ENCODE peak calls at places on chromosomes 7 and 10, in four cellular contexts. E is A549, M is GM12878, O is K562. S is an unnamed sample.

GRCh38 chr10:130066743-130067142 is 43.9 kb downstream of the C10orf143 start:
- DNase-seq in E (no peak), M (no peak), O (no peak), S (no peak)

GRCh38 chr7:25460426-25460825 is 232.1 kb upstream of the NPVF start:
- DNase-seq in E (no peak), M (no peak), O (no peak), S (no peak)

GRCh38 chr7:84258628-84259027 is 64.0 kb upstream of the SEMA3A start:
- DNase-seq in E (no peak), M (no peak), O (no peak), S (no peak)

GRCh38 chr7:138345567-138345966 is 114.5 kb upstream of the TRIM24 start:
- DNase-seq in E (no peak), M (no peak), O (no peak), S (no peak)

GRCh38 chr10:29370612-29371092 is 81.8 kb downstream of the LYZL1 start:
- DNase-seq in E (no peak), M (no peak), O (no peak), S (no peak)

GRCh38 chr7:3063016-3063753 is 19.5 kb upstream of the CARD11 start:
- DNase-seq in E (no peak), M (no peak), O (no peak), S (no peak)

GRCh38 chr7:70082026-70082655 is 483.9 kb downstream of the AUTS2 start:
- DNase-seq in E (no peak), M (no peak), O (no peak), S (no peak)

GRCh38 chr7:116546054-116546453 is 21.2 kb downstream of the CAV1 start:
- DNase-seq in E (no peak), M (no peak), O (no peak), S (no peak)

GRCh38 chr10:97511711-97512445 is 13.2 kb downstream of the UBTD1 start:
- DNase-seq in E (no peak), M (no peak), O (no peak), S (no peak)

GRCh38 chr7:7790041-7790751 is 71.8 kb upstream of the RPA3 start:
- DNase-seq in E (no peak), M (no peak), O (no peak), S (no peak)

GRCh38 chr10:121154846-121155245 is 303.7 kb downstream of the WDR11 start:
- DNase-seq in E (no peak), M (no peak), O (no peak), S (peak)

GRCh38 chr10:130747359-130747758 is 564.2 kb downstream of the TCERG1L start:
- DNase-seq in E (no peak), M (no peak), O (no peak), S (no peak)

GRCh38 chr10:119449760-119450461 is 92.6 kb downstream of the RGS10 start:
- DNase-seq in E (peak), M (no peak), O (no peak), S (no peak)

GRCh38 chr7:95929710-95930295 is 157.4 kb downstream of the DYNC1I1 start:
- DNase-seq in E (no peak), M (no peak), O (no peak), S (no peak)

GRCh38 chr10:63464402-63465292 is 1.1 kb downstream of the JMJD1C start:
- DNase-seq in E (peak), M (no peak), O (peak), S (no peak)

GRCh38 chr7:107660381-107661080 is at the start of gene SLC26A4:
- DNase-seq in E (no peak), M (no peak), O (no peak), S (no peak)

GRCh38 chr7:93359520-93360198 is 127.5 kb downstream of the VPS50 start:
- DNase-seq in E (no peak), M (no peak), O (no peak), S (no peak)

GRCh38 chr7:104074529-104074928 is 85.1 kb upstream of the RELN start:
- DNase-seq in E (no peak), M (no peak), O (no peak), S (no peak)

GRCh38 chr7:5598261-5598761 is 174.7 kb upstream of the TNRC18 start:
- DNase-seq in E (peak), M (no peak), O (no peak), S (no peak)

GRCh38 chr10:58952747-58953466 is 223.5 kb upstream of the PHYHIPL start:
- DNase-seq in E (peak), M (peak), O (peak), S (peak)

GRCh38 chr10:130751106-130751840 is 560.2 kb downstream of the TCERG1L start:
- DNase-seq in E (no peak), M (no peak), O (no peak), S (no peak)

GRCh38 chr10:57300718-57301117 is 939.7 kb upstream of the ZWINT start:
- DNase-seq in E (no peak), M (no peak), O (no peak), S (no peak)

GRCh38 chr7:133484135-133484534 is 231.3 kb downstream of the EXOC4 start:
- DNase-seq in E (no peak), M (no peak), O (no peak), S (no peak)

GRCh38 chr10:45490277-45490676 is 116.3 kb downstream of the ALOX5 start:
- DNase-seq in E (no peak), M (no peak), O (no peak), S (no peak)

GRCh38 chr7:69683002-69683401 is 84.7 kb downstream of the AUTS2 start:
- DNase-seq in E (no peak), M (no peak), O (no peak), S (no peak)

GRCh38 chr10:117342638-117343037 is 32.6 kb downstream of the PDZD8 start:
- DNase-seq in E (peak), M (no peak), O (no peak), S (no peak)

GRCh38 chr10:3835770-3836169 is 50.8 kb upstream of the KLF6 start:
- DNase-seq in E (no peak), M (no peak), O (no peak), S (no peak)

GRCh38 chr7:157151626-157152339 is 13.1 kb downstream of the UBE3C start:
- DNase-seq in E (no peak), M (no peak), O (peak), S (no peak)

GRCh38 chr7:115005942-115006341 is 84.0 kb downstream of the MDFIC start:
- DNase-seq in E (peak), M (no peak), O (no peak), S (peak)

GRCh38 chr10:4512557-4513286 is 313.3 kb upstream of the AKR1E2 start:
- DNase-seq in E (peak), M (no peak), O (no peak), S (peak)

GRCh38 chr10:112834661-112835060 is 115.4 kb upstream of the TCF7L2 start:
- DNase-seq in E (no peak), M (no peak), O (no peak), S (no peak)

GRCh38 chr7:124552217-124552616 is 213.4 kb downstream of the GPR37 start:
- DNase-seq in E (no peak), M (no peak), O (no peak), S (no peak)

DNA sequence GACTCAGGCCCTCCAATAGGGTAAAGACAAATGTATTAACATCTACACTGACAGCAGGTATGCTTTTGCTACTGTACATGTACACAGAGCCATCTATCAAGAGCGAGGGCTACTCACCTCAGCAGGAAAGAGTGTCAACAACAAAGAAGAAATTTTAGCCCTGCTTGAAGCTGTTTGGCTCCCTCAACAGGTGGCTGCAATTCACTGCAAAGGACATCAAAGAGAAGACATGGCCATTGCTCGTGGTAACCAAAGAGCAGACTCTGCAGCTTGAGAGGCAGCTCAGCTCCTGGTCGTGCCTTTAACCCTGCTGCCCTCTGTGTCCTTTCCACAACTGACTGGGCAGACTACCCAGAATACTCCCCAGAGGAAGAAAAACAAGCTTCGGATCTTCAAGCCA is 5.1 kb downstream of the AKR1B15 start:
- DNase-seq in E (peak), M (no peak), O (no peak), S (peak)
- TF ChIP-seq ESRRA in E (no peak), M (no peak), O (no peak), S (no peak)

GRCh38 chr7:151013356-151013727 is 11.0 kb downstream of the ATG9B start:
- DNase-seq in E (no peak), M (no peak), O (peak), S (no peak)

GRCh38 chr7:151012031-151012692 is 12.1 kb downstream of the ATG9B start:
- DNase-seq in E (no peak), M (no peak), O (no peak), S (peak)

GRCh38 chr7:151014950-151015349 is 9.3 kb downstream of the ATG9B start:
- DNase-seq in E (no peak), M (no peak), O (no peak), S (no peak)

GRCh38 chr7:151012921-151013347 is 11.4 kb downstream of the ATG9B start:
- DNase-seq in E (peak), M (no peak), O (peak), S (peak)

GRCh38 chr7:151013728-151014497 is 10.4 kb downstream of the ATG9B start:
- DNase-seq in E (no peak), M (peak), O (peak), S (no peak)
- TF ChIP-seq CHD4 in E (no peak), M (no peak), O (no peak), S (no peak)

GRCh38 chr10:11639861-11640764 is 28.7 kb upstream of the USP6NL start:
- DNase-seq in E (no peak), M (no peak), O (peak), S (peak)
- TF ChIP-seq ESRRA in E (no peak), M (no peak), O (peak), S (peak)

DNA sequence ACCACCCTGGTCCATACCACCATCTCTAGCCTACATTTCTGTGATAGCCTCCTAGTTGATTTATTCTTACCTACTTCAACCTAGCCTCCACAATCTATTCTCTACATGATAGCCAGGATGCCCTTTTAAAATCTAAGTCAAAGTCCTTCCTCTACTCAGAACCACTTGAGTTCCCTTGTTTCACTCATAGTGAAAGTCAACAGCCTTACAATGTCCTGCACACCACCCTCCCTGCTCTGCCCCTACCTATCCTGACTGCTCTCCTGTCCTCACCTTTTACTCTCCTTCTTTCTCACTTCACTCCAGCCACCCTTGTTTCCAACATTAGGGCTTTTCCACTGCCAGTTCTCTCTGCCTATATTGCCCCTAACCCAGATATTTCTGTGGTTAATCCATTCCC is 146.7 kb downstream of the GRM3 start:
- DNase-seq in E (no peak), M (no peak), O (no peak), S (no peak)
- TF ChIP-seq CHD4 in E (no peak), M (no peak), O (no peak), S (no peak)

GRCh38 chr10:126324826-126325225 is 63.5 kb downstream of the ADAM12 start:
- DNase-seq in E (no peak), M (no peak), O (no peak), S (no peak)
- TF ChIP-seq ESRRA in E (no peak), M (no peak), O (no peak), S (no peak)

GRCh38 chr10:132534348-132535064 is 3.1 kb upstream of the INPP5A start:
- DNase-seq in E (no peak), M (no peak), O (no peak), S (no peak)

GRCh38 chr10:132535065-132535651 is 2.4 kb upstream of the INPP5A start:
- DNase-seq in E (no peak), M (no peak), O (no peak), S (no peak)

GRCh38 chr10:132532784-132533560 is 4.6 kb upstream of the INPP5A start:
- DNase-seq in E (peak), M (no peak), O (no peak), S (no peak)

GRCh38 chr10:132532174-132532573 is 5.4 kb upstream of the INPP5A start:
- DNase-seq in E (no peak), M (no peak), O (no peak), S (no peak)

DNA sequence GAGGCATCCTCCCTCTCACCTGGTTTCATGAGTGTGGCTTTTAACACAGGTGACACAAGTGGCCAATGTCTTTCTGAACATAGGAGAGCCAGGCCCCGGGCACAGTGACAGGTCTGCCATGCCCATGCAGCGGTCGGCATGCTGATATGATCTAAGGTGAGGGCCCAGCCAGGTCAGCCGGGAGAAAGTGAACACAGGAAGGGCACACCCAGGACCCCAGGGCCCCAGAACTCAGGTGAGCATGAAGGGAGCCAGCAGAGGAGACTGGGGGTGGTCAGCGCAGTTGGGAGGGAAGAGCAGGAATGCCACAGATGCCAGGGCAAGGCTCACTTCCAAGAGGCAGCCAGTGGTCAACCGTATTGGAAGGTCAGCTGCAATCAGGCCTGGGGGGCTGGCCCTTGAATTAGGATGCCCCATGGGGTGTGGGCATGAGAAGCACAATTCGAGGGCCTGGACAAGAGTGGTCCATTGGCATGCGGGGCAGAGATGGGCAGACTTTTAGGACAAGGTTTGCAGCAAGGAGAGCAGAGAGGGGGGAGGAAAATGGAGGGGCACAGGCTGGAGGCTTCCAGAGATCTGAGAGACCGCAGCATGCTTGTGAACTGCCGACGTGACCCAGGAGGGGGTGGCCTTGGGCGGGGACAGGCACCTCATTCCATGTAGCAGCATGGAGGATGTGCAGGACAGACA is 3.9 kb upstream of the INPP5A start:
- DNase-seq in E (no peak), M (no peak), O (no peak), S (no peak)
- TF ChIP-seq CHD4 in E (no peak), M (no peak), O (no peak), S (no peak)

DNA sequence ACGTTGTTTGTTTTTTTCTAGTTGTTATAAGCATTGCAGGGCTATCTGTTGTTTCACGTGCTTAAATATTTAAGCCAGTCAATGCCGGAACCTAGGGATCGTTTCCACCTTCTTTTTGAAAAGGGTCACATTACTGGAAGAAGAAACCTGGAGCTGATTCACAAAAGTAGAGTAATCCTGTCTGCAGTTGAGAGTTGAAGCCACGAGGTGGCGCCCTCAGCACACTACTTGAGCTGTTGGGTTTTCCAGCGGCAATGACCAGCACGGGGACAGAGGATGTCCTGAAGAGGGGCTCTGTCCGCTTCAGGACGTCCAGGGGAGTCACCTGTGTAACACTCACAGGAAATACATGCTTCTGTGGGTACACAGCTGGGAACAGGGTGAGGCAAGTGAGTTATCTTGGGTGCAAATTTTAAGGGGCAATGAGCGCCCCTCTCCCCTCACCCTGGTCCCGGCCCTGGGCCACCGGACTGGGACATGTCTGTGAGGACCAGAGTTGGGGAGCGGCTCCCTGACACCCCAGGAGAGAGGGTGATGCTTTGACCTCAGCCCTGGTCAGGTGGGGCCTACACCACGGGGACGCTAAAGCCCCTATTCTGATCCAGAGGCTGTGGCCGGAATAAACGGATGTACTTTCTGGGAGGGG is 26.3 kb upstream of the WDFY4 start:
- DNase-seq in E (peak), M (no peak), O (peak), S (peak)
- TF ChIP-seq ESRRA in E (no peak), M (no peak), O (no peak), S (no peak)

S was measured in HepG2.